ENCODE peak calls at places on chromosomes 4 and X, in seven cellular contexts. One of them, this sample, is unnamed.

GRCh38 chrX:110847334-110847733 is 51.7 kb upstream of the CHRDL1 start:
- DNase-seq in naive B cell: peak
- DNase-seq in HT-29: peak
- DNase-seq in NCI-H2081: peak
- DNase-seq in cardiac fibroblast: peak
- DNase-seq in H9: no peak
- DNase-seq in cardiac muscle cell: peak
- DNase-seq in this sample: no peak

GRCh38 chr4:157655101-157655818 is 434.7 kb downstream of the GRIA2 start:
- DNase-seq in naive B cell: no peak
- DNase-seq in HT-29: no peak
- DNase-seq in NCI-H2081: no peak
- DNase-seq in cardiac fibroblast: no peak
- DNase-seq in H9: no peak
- DNase-seq in cardiac muscle cell: no peak
- DNase-seq in this sample: no peak

GRCh38 chrX:45774961-45775360 is 574.3 kb upstream of the DIPK2B start:
- DNase-seq in cardiac fibroblast: peak
- DNase-seq in NCI-H2081: no peak
- DNase-seq in cardiac muscle cell: peak
- DNase-seq in HT-29: no peak
- DNase-seq in H9: no peak
- DNase-seq in naive B cell: no peak
- DNase-seq in this sample: peak

GRCh38 chr4:48227662-48228061 is 42.0 kb downstream of the TEC start:
- DNase-seq in NCI-H2081: no peak
- DNase-seq in HT-29: no peak
- DNase-seq in H9: no peak
- DNase-seq in cardiac fibroblast: no peak
- DNase-seq in naive B cell: no peak
- DNase-seq in cardiac muscle cell: no peak
- DNase-seq in this sample: no peak

GRCh38 chr4:6222761-6223292 is 22.5 kb upstream of the JAKMIP1 start:
- DNase-seq in cardiac fibroblast: no peak
- DNase-seq in NCI-H2081: peak
- DNase-seq in H9: peak
- DNase-seq in cardiac muscle cell: peak
- DNase-seq in HT-29: no peak
- DNase-seq in naive B cell: no peak
- DNase-seq in this sample: no peak

GRCh38 chrX:17964871-17965270 is 103.8 kb upstream of the RAI2 start:
- DNase-seq in cardiac fibroblast: no peak
- DNase-seq in naive B cell: no peak
- DNase-seq in NCI-H2081: no peak
- DNase-seq in cardiac muscle cell: no peak
- DNase-seq in H9: no peak
- DNase-seq in HT-29: no peak
- DNase-seq in this sample: no peak

GRCh38 chrX:41441934-41442823 is 5.0 kb upstream of the NYX start:
- DNase-seq in cardiac muscle cell: peak
- DNase-seq in H9: peak
- DNase-seq in NCI-H2081: peak
- DNase-seq in naive B cell: peak
- DNase-seq in HT-29: peak
- DNase-seq in cardiac fibroblast: peak
- DNase-seq in this sample: peak

GRCh38 chr4:184397516-184398163 is 76.7 kb downstream of the IRF2 start:
- DNase-seq in HT-29: no peak
- DNase-seq in NCI-H2081: no peak
- DNase-seq in cardiac muscle cell: peak
- DNase-seq in naive B cell: no peak
- DNase-seq in cardiac fibroblast: peak
- DNase-seq in H9: no peak
- DNase-seq in this sample: no peak

GRCh38 chr4:170395773-170396172 is 306.0 kb upstream of the AADAT start:
- DNase-seq in H9: no peak
- DNase-seq in naive B cell: no peak
- DNase-seq in NCI-H2081: no peak
- DNase-seq in cardiac muscle cell: no peak
- DNase-seq in HT-29: no peak
- DNase-seq in cardiac fibroblast: no peak
- DNase-seq in this sample: no peak

GRCh38 chr4:125796138-125796537 is 481.4 kb downstream of the FAT4 start:
- DNase-seq in NCI-H2081: peak
- DNase-seq in cardiac fibroblast: no peak
- DNase-seq in naive B cell: no peak
- DNase-seq in H9: no peak
- DNase-seq in HT-29: no peak
- DNase-seq in cardiac muscle cell: peak
- DNase-seq in this sample: no peak

GRCh38 chrX:48694776-48695523 is 1.6 kb upstream of the SUV39H1 start:
- DNase-seq in naive B cell: no peak
- DNase-seq in H9: no peak
- DNase-seq in cardiac fibroblast: no peak
- DNase-seq in HT-29: no peak
- DNase-seq in NCI-H2081: no peak
- DNase-seq in cardiac muscle cell: no peak
- DNase-seq in this sample: no peak

GRCh38 chr4:109278594-109279031 is 23.8 kb downstream of the COL25A1 start:
- DNase-seq in H9: no peak
- DNase-seq in NCI-H2081: no peak
- DNase-seq in HT-29: no peak
- DNase-seq in cardiac muscle cell: no peak
- DNase-seq in naive B cell: no peak
- DNase-seq in cardiac fibroblast: no peak
- DNase-seq in this sample: no peak

GRCh38 chrX:152444338-152444737 is 6.8 kb downstream of the GABRA3 start:
- DNase-seq in NCI-H2081: no peak
- DNase-seq in H9: no peak
- DNase-seq in cardiac fibroblast: no peak
- DNase-seq in HT-29: no peak
- DNase-seq in cardiac muscle cell: no peak
- DNase-seq in naive B cell: no peak
- DNase-seq in this sample: no peak

GRCh38 chr4:38366451-38366850 is 297.5 kb upstream of the KLF3 start:
- DNase-seq in cardiac muscle cell: peak
- DNase-seq in NCI-H2081: no peak
- DNase-seq in naive B cell: no peak
- DNase-seq in H9: no peak
- DNase-seq in HT-29: peak
- DNase-seq in cardiac fibroblast: peak
- DNase-seq in this sample: no peak

GRCh38 chr4:41746025-41746439 is 2.5 kb downstream of the PHOX2B start:
- DNase-seq in cardiac fibroblast: no peak
- DNase-seq in cardiac muscle cell: no peak
- DNase-seq in H9: peak
- DNase-seq in NCI-H2081: no peak
- DNase-seq in naive B cell: no peak
- DNase-seq in HT-29: no peak
- DNase-seq in this sample: no peak

GRCh38 chr4:14254806-14255445 is 627.4 kb upstream of the BOD1L1 start:
- DNase-seq in HT-29: no peak
- DNase-seq in cardiac fibroblast: no peak
- DNase-seq in H9: no peak
- DNase-seq in naive B cell: no peak
- DNase-seq in cardiac muscle cell: no peak
- DNase-seq in NCI-H2081: no peak
- DNase-seq in this sample: no peak

GRCh38 chr4:48141048-48141447 is 7.0 kb upstream of the TXK start:
- DNase-seq in HT-29: peak
- DNase-seq in cardiac fibroblast: peak
- DNase-seq in cardiac muscle cell: peak
- DNase-seq in naive B cell: peak
- DNase-seq in H9: no peak
- DNase-seq in NCI-H2081: peak
- DNase-seq in this sample: no peak

This sample was measured in skeletal muscle cell.